ENCODE peak calls at places on chromosomes 3 and 15, in five cellular contexts. One of them, this sample, is unnamed.

GRCh38 chr3:79125313-79125984 is 642.3 kb downstream of the ROBO1 start:
- DNase-seq in NCI-H1417: no peak
- DNase-seq in sigmoid colon: no peak
- DNase-seq in mucosa of descending colon: peak
- DNase-seq in central memory CD4-positive, alpha-beta T cell: no peak
- DNase-seq in this sample: no peak

GRCh38 chr3:141020139-141020940 is 30.8 kb upstream of the SPSB4 start:
- DNase-seq in sigmoid colon: no peak
- DNase-seq in central memory CD4-positive, alpha-beta T cell: no peak
- DNase-seq in mucosa of descending colon: no peak
- DNase-seq in NCI-H1417: no peak
- DNase-seq in this sample: no peak

GRCh38 chr15:92014461-92015030 is 161.0 kb downstream of the SLCO3A1 start:
- DNase-seq in NCI-H1417: no peak
- DNase-seq in sigmoid colon: no peak
- DNase-seq in central memory CD4-positive, alpha-beta T cell: no peak
- DNase-seq in mucosa of descending colon: no peak
- DNase-seq in this sample: no peak

GRCh38 chr3:156483426-156483825 is 71.5 kb downstream of the SSR3 start:
- DNase-seq in central memory CD4-positive, alpha-beta T cell: peak
- DNase-seq in sigmoid colon: no peak
- DNase-seq in mucosa of descending colon: no peak
- DNase-seq in NCI-H1417: no peak
- DNase-seq in this sample: no peak

GRCh38 chr3:16332904-16333426 is 68.0 kb downstream of the OXNAD1 start:
- DNase-seq in NCI-H1417: no peak
- DNase-seq in mucosa of descending colon: no peak
- DNase-seq in sigmoid colon: no peak
- DNase-seq in central memory CD4-positive, alpha-beta T cell: no peak
- DNase-seq in this sample: no peak

GRCh38 chr15:98800437-98801233 is 152.3 kb downstream of the IGF1R start:
- DNase-seq in NCI-H1417: peak
- DNase-seq in mucosa of descending colon: no peak
- DNase-seq in central memory CD4-positive, alpha-beta T cell: no peak
- DNase-seq in sigmoid colon: peak
- DNase-seq in this sample: peak

GRCh38 chr3:99551520-99551919 is 86.9 kb upstream of the COL8A1 start:
- DNase-seq in NCI-H1417: no peak
- DNase-seq in mucosa of descending colon: no peak
- DNase-seq in central memory CD4-positive, alpha-beta T cell: no peak
- DNase-seq in sigmoid colon: no peak
- DNase-seq in this sample: no peak

GRCh38 chr3:47082519-47082918 is 81.4 kb downstream of the SETD2 start:
- DNase-seq in NCI-H1417: no peak
- DNase-seq in central memory CD4-positive, alpha-beta T cell: no peak
- DNase-seq in sigmoid colon: no peak
- DNase-seq in mucosa of descending colon: no peak
- DNase-seq in this sample: no peak

GRCh38 chr15:56243117-56243773 is 434 bp downstream of the RFX7 start:
- DNase-seq in NCI-H1417: peak
- DNase-seq in sigmoid colon: peak
- DNase-seq in mucosa of descending colon: peak
- DNase-seq in central memory CD4-positive, alpha-beta T cell: no peak
- DNase-seq in this sample: peak

GRCh38 chr15:85336870-85337269 is 43.5 kb upstream of the AKAP13 start:
- DNase-seq in NCI-H1417: no peak
- DNase-seq in mucosa of descending colon: no peak
- DNase-seq in sigmoid colon: no peak
- DNase-seq in central memory CD4-positive, alpha-beta T cell: no peak
- DNase-seq in this sample: no peak

GRCh38 chr3:130242850-130243569 is 102.5 kb upstream of the COL6A5 start:
- DNase-seq in mucosa of descending colon: no peak
- DNase-seq in sigmoid colon: no peak
- DNase-seq in central memory CD4-positive, alpha-beta T cell: no peak
- DNase-seq in NCI-H1417: peak
- DNase-seq in this sample: no peak

GRCh38 chr15:80730931-80731330 is 35.8 kb downstream of the ABHD17C start:
- DNase-seq in NCI-H1417: no peak
- DNase-seq in mucosa of descending colon: no peak
- DNase-seq in central memory CD4-positive, alpha-beta T cell: no peak
- DNase-seq in sigmoid colon: no peak
- DNase-seq in this sample: no peak

GRCh38 chr3:157130138-157130880 is 29.6 kb downstream of the CCNL1 start:
- DNase-seq in central memory CD4-positive, alpha-beta T cell: peak
- DNase-seq in sigmoid colon: peak
- DNase-seq in mucosa of descending colon: peak
- DNase-seq in NCI-H1417: peak
- DNase-seq in this sample: peak

GRCh38 chr15:101045236-101045646 is 126.1 kb downstream of the LRRK1 start:
- DNase-seq in mucosa of descending colon: no peak
- DNase-seq in NCI-H1417: no peak
- DNase-seq in central memory CD4-positive, alpha-beta T cell: no peak
- DNase-seq in sigmoid colon: peak
- DNase-seq in this sample: peak

GRCh38 chr3:105614288-105615030 is 247.8 kb downstream of the ALCAM start:
- DNase-seq in mucosa of descending colon: no peak
- DNase-seq in NCI-H1417: no peak
- DNase-seq in central memory CD4-positive, alpha-beta T cell: no peak
- DNase-seq in sigmoid colon: no peak
- DNase-seq in this sample: no peak

GRCh38 chr3:170734737-170735070 is 135.3 kb downstream of the RPL22L1 start:
- DNase-seq in NCI-H1417: no peak
- DNase-seq in sigmoid colon: no peak
- DNase-seq in mucosa of descending colon: no peak
- DNase-seq in central memory CD4-positive, alpha-beta T cell: no peak
- DNase-seq in this sample: no peak

GRCh38 chr3:108102420-108103039 is 11.7 kb upstream of the CD47 start:
- DNase-seq in mucosa of descending colon: no peak
- DNase-seq in central memory CD4-positive, alpha-beta T cell: no peak
- DNase-seq in NCI-H1417: no peak
- DNase-seq in sigmoid colon: no peak
- DNase-seq in this sample: no peak

GRCh38 chr15:49232407-49232806 is 62.4 kb downstream of the GALK2 start:
- DNase-seq in central memory CD4-positive, alpha-beta T cell: no peak
- DNase-seq in mucosa of descending colon: no peak
- DNase-seq in NCI-H1417: no peak
- DNase-seq in sigmoid colon: no peak
- DNase-seq in this sample: no peak

GRCh38 chr3:133135303-133135702 is 97.1 kb downstream of the TMEM108 start:
- DNase-seq in central memory CD4-positive, alpha-beta T cell: no peak
- DNase-seq in NCI-H1417: peak
- DNase-seq in mucosa of descending colon: no peak
- DNase-seq in sigmoid colon: no peak
- DNase-seq in this sample: no peak

GRCh38 chr15:36359286-36359685 is 220.1 kb upstream of the CDIN1 start:
- DNase-seq in NCI-H1417: no peak
- DNase-seq in sigmoid colon: no peak
- DNase-seq in central memory CD4-positive, alpha-beta T cell: no peak
- DNase-seq in mucosa of descending colon: no peak
- DNase-seq in this sample: no peak

GRCh38 chr3:36701903-36702374 is 62.4 kb downstream of the DCLK3 start:
- DNase-seq in mucosa of descending colon: no peak
- DNase-seq in NCI-H1417: no peak
- DNase-seq in sigmoid colon: no peak
- DNase-seq in central memory CD4-positive, alpha-beta T cell: no peak
- DNase-seq in this sample: no peak

GRCh38 chr15:23548071-23548470 is 17.4 kb upstream of the MKRN3 start:
- DNase-seq in central memory CD4-positive, alpha-beta T cell: no peak
- DNase-seq in sigmoid colon: no peak
- DNase-seq in mucosa of descending colon: no peak
- DNase-seq in NCI-H1417: no peak
- DNase-seq in this sample: no peak

GRCh38 chr3:154844863-154845262 is 235.3 kb upstream of the MME start:
- DNase-seq in sigmoid colon: no peak
- DNase-seq in central memory CD4-positive, alpha-beta T cell: no peak
- DNase-seq in NCI-H1417: peak
- DNase-seq in mucosa of descending colon: no peak
- DNase-seq in this sample: no peak

GRCh38 chr3:187223799-187224198 is 26.5 kb downstream of the RTP1 start:
- DNase-seq in central memory CD4-positive, alpha-beta T cell: no peak
- DNase-seq in mucosa of descending colon: no peak
- DNase-seq in sigmoid colon: no peak
- DNase-seq in NCI-H1417: no peak
- DNase-seq in this sample: no peak

GRCh38 chr3:32405155-32405554 is 13.5 kb downstream of the CMTM7 start:
- DNase-seq in NCI-H1417: no peak
- DNase-seq in central memory CD4-positive, alpha-beta T cell: no peak
- DNase-seq in mucosa of descending colon: no peak
- DNase-seq in sigmoid colon: no peak
- DNase-seq in this sample: no peak

GRCh38 chr3:106518516-106518915 is 649.7 kb upstream of the CBLB start:
- DNase-seq in NCI-H1417: no peak
- DNase-seq in mucosa of descending colon: no peak
- DNase-seq in central memory CD4-positive, alpha-beta T cell: no peak
- DNase-seq in sigmoid colon: no peak
- DNase-seq in this sample: no peak

GRCh38 chr15:67504061-67504460 is 16.9 kb upstream of the C15orf61 start:
- DNase-seq in sigmoid colon: no peak
- DNase-seq in mucosa of descending colon: no peak
- DNase-seq in central memory CD4-positive, alpha-beta T cell: no peak
- DNase-seq in NCI-H1417: no peak
- DNase-seq in this sample: no peak

GRCh38 chr3:143036557-143036956 is 35.2 kb downstream of the U2SURP start:
- DNase-seq in mucosa of descending colon: no peak
- DNase-seq in NCI-H1417: no peak
- DNase-seq in sigmoid colon: no peak
- DNase-seq in central memory CD4-positive, alpha-beta T cell: peak
- DNase-seq in this sample: no peak

GRCh38 chr15:90001683-90002427 is 731 bp downstream of the ZNF710 start:
- DNase-seq in sigmoid colon: peak
- DNase-seq in mucosa of descending colon: peak
- DNase-seq in central memory CD4-positive, alpha-beta T cell: peak
- DNase-seq in NCI-H1417: peak
- DNase-seq in this sample: peak

GRCh38 chr3:187130346-187131066 is 8.8 kb downstream of the RPL39L start:
- DNase-seq in NCI-H1417: no peak
- DNase-seq in sigmoid colon: no peak
- DNase-seq in central memory CD4-positive, alpha-beta T cell: peak
- DNase-seq in mucosa of descending colon: peak
- DNase-seq in this sample: no peak

GRCh38 chr3:123229145-123229544 is 27.4 kb downstream of the SEC22A start:
- DNase-seq in mucosa of descending colon: no peak
- DNase-seq in sigmoid colon: no peak
- DNase-seq in central memory CD4-positive, alpha-beta T cell: no peak
- DNase-seq in NCI-H1417: no peak
- DNase-seq in this sample: no peak

GRCh38 chr3:32076566-32076965 is 29.9 kb upstream of the GPD1L start:
- DNase-seq in sigmoid colon: no peak
- DNase-seq in NCI-H1417: no peak
- DNase-seq in mucosa of descending colon: no peak
- DNase-seq in central memory CD4-positive, alpha-beta T cell: no peak
- DNase-seq in this sample: no peak

GRCh38 chr3:153158961-153159735 is 2.9 kb upstream of the RAP2B start:
- DNase-seq in central memory CD4-positive, alpha-beta T cell: no peak
- DNase-seq in sigmoid colon: no peak
- DNase-seq in NCI-H1417: no peak
- DNase-seq in mucosa of descending colon: no peak
- DNase-seq in this sample: no peak

This sample was measured in stomach.